ENCODE peak calls at places on chromosome 6, in seven cellular contexts. One of them, this sample, is unnamed.

GRCh38 chr6:43172127-43173007 is 1.3 kb downstream of the SRF start:
- DNase-seq in lower leg skin: peak; percentile 92
- DNase-seq in HCT116: no peak
- DNase-seq in sigmoid colon: peak; percentile 79
- DNase-seq in uterus: peak; percentile 61
- DNase-seq in tibial nerve: peak; percentile 18
- DNase-seq in spleen: peak; percentile 93
- DNase-seq in this sample: peak; percentile 68

GRCh38 chr6:36444470-36444869 is 1.7 kb downstream of the KCTD20 start:
- DNase-seq in sigmoid colon: no peak
- DNase-seq in HCT116: no peak
- DNase-seq in spleen: no peak
- DNase-seq in uterus: no peak
- DNase-seq in tibial nerve: no peak
- DNase-seq in lower leg skin: no peak
- DNase-seq in this sample: no peak

GRCh38 chr6:134589512-134589911 is 271.6 kb upstream of the SGK1 start:
- DNase-seq in sigmoid colon: no peak
- DNase-seq in spleen: no peak
- DNase-seq in lower leg skin: no peak
- DNase-seq in tibial nerve: no peak
- DNase-seq in uterus: no peak
- DNase-seq in HCT116: no peak
- DNase-seq in this sample: no peak

GRCh38 chr6:110537208-110538123 is 61.1 kb upstream of the SLC22A16 start:
- DNase-seq in tibial nerve: no peak
- DNase-seq in sigmoid colon: no peak
- DNase-seq in HCT116: peak; percentile 84
- DNase-seq in lower leg skin: no peak
- DNase-seq in spleen: no peak
- DNase-seq in uterus: no peak
- DNase-seq in this sample: no peak

GRCh38 chr6:3766219-3766618 is 14.7 kb upstream of the PXDC1 start:
- DNase-seq in lower leg skin: peak; percentile 91
- DNase-seq in sigmoid colon: no peak
- DNase-seq in uterus: no peak
- DNase-seq in tibial nerve: no peak
- DNase-seq in HCT116: no peak
- DNase-seq in spleen: no peak
- DNase-seq in this sample: no peak

GRCh38 chr6:113909224-113909856 is 52.2 kb downstream of the MARCKS start:
- DNase-seq in sigmoid colon: no peak
- DNase-seq in HCT116: peak; percentile 36
- DNase-seq in spleen: no peak
- DNase-seq in uterus: no peak
- DNase-seq in lower leg skin: no peak
- DNase-seq in tibial nerve: peak; percentile 42
- DNase-seq in this sample: no peak

GRCh38 chr6:137112067-137112355 is 61.4 kb downstream of the IL22RA2 start:
- DNase-seq in tibial nerve: no peak
- DNase-seq in uterus: no peak
- DNase-seq in sigmoid colon: no peak
- DNase-seq in HCT116: no peak
- DNase-seq in spleen: no peak
- DNase-seq in lower leg skin: no peak
- DNase-seq in this sample: no peak

GRCh38 chr6:90787411-90787810 is 200.5 kb upstream of the MAP3K7 start:
- DNase-seq in tibial nerve: no peak
- DNase-seq in spleen: no peak
- DNase-seq in uterus: no peak
- DNase-seq in lower leg skin: no peak
- DNase-seq in sigmoid colon: no peak
- DNase-seq in HCT116: no peak
- DNase-seq in this sample: no peak

GRCh38 chr6:2940010-2940850 is 31.1 kb downstream of the SERPINB6 start:
- DNase-seq in lower leg skin: peak; percentile 36
- DNase-seq in uterus: no peak
- DNase-seq in spleen: peak; percentile 75
- DNase-seq in sigmoid colon: no peak
- DNase-seq in tibial nerve: no peak
- DNase-seq in HCT116: no peak
- DNase-seq in this sample: no peak

DNA sequence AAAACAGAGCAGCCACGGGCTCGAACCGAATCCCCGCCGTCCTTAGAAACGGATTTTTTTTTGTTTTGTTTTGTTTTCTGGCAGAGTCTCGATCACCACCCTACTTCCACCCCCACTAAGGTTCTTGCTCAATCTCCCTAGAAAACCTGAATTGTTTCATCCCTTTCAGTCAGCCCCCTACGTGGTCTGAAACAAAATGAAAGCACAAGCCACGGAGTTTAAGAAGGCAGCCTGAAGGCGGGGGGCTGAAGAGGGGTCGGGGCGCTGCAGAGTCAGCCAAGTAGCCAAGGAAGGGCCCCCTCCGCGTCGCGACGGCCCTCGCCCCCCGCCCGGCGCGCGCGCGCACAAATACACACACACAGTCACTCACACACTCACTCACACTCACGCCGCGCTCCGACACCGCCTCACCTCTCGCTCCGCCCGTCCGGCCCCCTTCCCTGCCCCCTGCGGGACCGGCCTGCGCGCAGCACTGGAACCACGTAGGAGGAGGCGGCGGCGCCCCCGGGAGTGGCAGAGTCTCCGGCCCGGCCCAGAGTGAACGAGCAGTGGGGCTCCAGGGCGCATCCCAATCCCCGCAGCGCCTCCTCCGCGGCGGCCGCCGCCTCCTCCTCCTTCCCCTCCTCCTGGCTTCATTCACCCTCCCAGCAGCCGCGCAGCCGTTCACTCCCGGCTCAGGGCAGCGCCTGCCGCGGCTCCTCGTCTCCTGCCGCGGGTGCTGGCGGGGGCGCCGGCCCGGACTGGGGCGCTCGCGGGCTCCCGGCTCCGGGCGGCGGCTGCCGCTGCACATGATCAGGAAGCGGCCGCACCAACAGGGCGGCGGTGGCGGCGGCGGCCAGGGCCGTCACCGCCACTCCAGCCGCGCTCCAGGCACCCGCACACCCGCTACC is 1.4 kb downstream of the ATXN1 start:
- DNase-seq in lower leg skin: peak; percentile 98
- DNase-seq in tibial nerve: peak; percentile 84
- DNase-seq in uterus: peak; percentile 94
- DNase-seq in HCT116: no peak
- DNase-seq in spleen: peak; percentile 97
- DNase-seq in sigmoid colon: peak; percentile 97
- DNase-seq in this sample: peak; percentile 89
- TF ChIP-seq POLR2A in lower leg skin: no peak
- TF ChIP-seq POLR2A in tibial nerve: peak; percentile 79
- TF ChIP-seq POLR2A in uterus: peak; percentile 88
- TF ChIP-seq POLR2A in HCT116: no peak
- TF ChIP-seq POLR2A in spleen: peak; percentile 33
- TF ChIP-seq POLR2A in sigmoid colon: peak; percentile 78
- TF ChIP-seq POLR2A in this sample: peak; percentile 49

GRCh38 chr6:140956567-140957306 is 1176.0 kb upstream of the GJE1 start:
- DNase-seq in tibial nerve: no peak
- DNase-seq in HCT116: no peak
- DNase-seq in sigmoid colon: no peak
- DNase-seq in spleen: no peak
- DNase-seq in uterus: no peak
- DNase-seq in lower leg skin: no peak
- DNase-seq in this sample: no peak
- TF ChIP-seq POLR2A in tibial nerve: no peak
- TF ChIP-seq POLR2A in HCT116: no peak
- TF ChIP-seq POLR2A in sigmoid colon: no peak
- TF ChIP-seq POLR2A in spleen: no peak
- TF ChIP-seq POLR2A in uterus: no peak
- TF ChIP-seq POLR2A in lower leg skin: no peak
- TF ChIP-seq POLR2A in this sample: no peak

GRCh38 chr6:35192301-35192860 is 21.4 kb upstream of the SCUBE3 start:
- DNase-seq in uterus: no peak
- DNase-seq in HCT116: no peak
- DNase-seq in spleen: no peak
- DNase-seq in sigmoid colon: no peak
- DNase-seq in lower leg skin: no peak
- DNase-seq in tibial nerve: no peak
- DNase-seq in this sample: no peak
- TF ChIP-seq POLR2A in uterus: no peak
- TF ChIP-seq POLR2A in HCT116: no peak
- TF ChIP-seq POLR2A in spleen: no peak
- TF ChIP-seq POLR2A in sigmoid colon: no peak
- TF ChIP-seq POLR2A in lower leg skin: no peak
- TF ChIP-seq POLR2A in tibial nerve: no peak
- TF ChIP-seq POLR2A in this sample: no peak

DNA sequence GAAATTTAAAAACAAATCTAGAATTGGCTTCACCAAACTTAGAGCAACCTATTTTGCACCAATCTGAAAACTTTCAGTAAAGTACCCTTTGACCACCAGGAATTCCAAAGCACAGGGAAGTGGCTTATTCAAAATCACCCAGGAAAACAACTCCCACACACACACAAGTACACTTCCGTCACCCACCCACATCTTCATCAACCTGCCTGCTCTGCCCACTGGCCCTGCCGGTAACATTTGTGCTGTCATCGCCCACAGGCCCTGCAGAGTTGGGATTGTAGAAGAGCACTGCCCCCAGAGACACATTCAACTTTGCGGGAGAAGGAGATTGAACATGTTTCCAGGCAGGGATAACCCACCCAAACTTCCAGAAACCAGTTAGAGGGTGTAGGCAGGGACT is 19.3 kb upstream of the SCML4 start:
- DNase-seq in lower leg skin: no peak
- DNase-seq in spleen: no peak
- DNase-seq in uterus: no peak
- DNase-seq in HCT116: no peak
- DNase-seq in sigmoid colon: no peak
- DNase-seq in tibial nerve: no peak
- DNase-seq in this sample: no peak
- TF ChIP-seq POLR2A in lower leg skin: no peak
- TF ChIP-seq POLR2A in spleen: no peak
- TF ChIP-seq POLR2A in uterus: no peak
- TF ChIP-seq POLR2A in HCT116: no peak
- TF ChIP-seq POLR2A in sigmoid colon: no peak
- TF ChIP-seq POLR2A in tibial nerve: no peak
- TF ChIP-seq POLR2A in this sample: no peak

This sample was measured in ovary.